ENCODE peak calls at places on chromosomes 7 and 10, in four cellular contexts. H is GM12878, T is H1, F is HepG2. Y is an unnamed sample.
A peak's percentile ranks its signal among the peaks of the same experiment; 100 is the strongest.

GRCh38 chr10:70265032-70265689 is 18.6 kb downstream of the NPFFR1 start:
- DNase-seq in H (no peak), T (peak; percentile 57), F (peak; percentile 61), Y (no peak)

GRCh38 chr7:64618785-64619456 is 47.0 kb upstream of the ZNF107 start:
- DNase-seq in H (no peak), T (no peak), F (peak; percentile 65), Y (peak; percentile 76)

GRCh38 chr7:24395512-24395911 is 111.5 kb downstream of the NPY start:
- DNase-seq in H (no peak), T (no peak), F (no peak), Y (no peak)

GRCh38 chr7:102426268-102427031 is 6.9 kb upstream of the ORAI2 start:
- DNase-seq in H (peak; percentile 89), T (no peak), F (no peak), Y (no peak)

GRCh38 chr10:13104697-13105096 is 4.7 kb downstream of the OPTN start:
- DNase-seq in H (no peak), T (no peak), F (no peak), Y (no peak)

GRCh38 chr10:78937800-78938694 is 130.7 kb upstream of the ZMIZ1 start:
- DNase-seq in H (no peak), T (no peak), F (peak; percentile 61), Y (no peak)

GRCh38 chr10:103745264-103746247 is 109.8 kb downstream of the SH3PXD2A start:
- DNase-seq in H (no peak), T (no peak), F (no peak), Y (no peak)

GRCh38 chr10:35502697-35503096 is 102.4 kb upstream of the GJD4 start:
- DNase-seq in H (no peak), T (no peak), F (no peak), Y (no peak)

GRCh38 chr10:45550903-45551302 is 121.7 kb downstream of the ZFAND4 start:
- DNase-seq in H (no peak), T (no peak), F (no peak), Y (no peak)

GRCh38 chr7:139618482-139619366 is 95.2 kb downstream of the CLEC2L start:
- DNase-seq in H (no peak), T (no peak), F (peak; percentile 35), Y (peak; percentile 28)

GRCh38 chr10:97124211-97124610 is 61.5 kb downstream of the SLIT1 start:
- DNase-seq in H (no peak), T (no peak), F (no peak), Y (no peak)

GRCh38 chr7:68839014-68839413 is 759.3 kb upstream of the AUTS2 start:
- DNase-seq in H (no peak), T (no peak), F (no peak), Y (no peak)

GRCh38 chr7:14133752-14134151 is 144.3 kb upstream of the ETV1 start:
- DNase-seq in H (no peak), T (no peak), F (no peak), Y (no peak)

GRCh38 chr7:16561943-16562342 is 35.3 kb downstream of the LRRC72 start:
- DNase-seq in H (no peak), T (no peak), F (no peak), Y (peak; percentile 22)

GRCh38 chr10:99484626-99485581 is 47.8 kb upstream of the NKX2-3 start:
- DNase-seq in H (no peak), T (no peak), F (peak; percentile 2), Y (no peak)

GRCh38 chr7:105837765-105838241 is 38.6 kb downstream of the ATXN7L1 start:
- DNase-seq in H (no peak), T (peak; percentile 33), F (no peak), Y (peak; percentile 25)

GRCh38 chr10:79608505-79609375 is 2.0 kb upstream of the SFTPA1 start:
- DNase-seq in H (no peak), T (peak; percentile 49), F (peak; percentile 46), Y (no peak)

GRCh38 chr7:40525764-40526163 is 391.0 kb downstream of the SUGCT start:
- DNase-seq in H (no peak), T (no peak), F (no peak), Y (no peak)

GRCh38 chr10:132298038-132298935 is 9.5 kb downstream of the STK32C start:
- DNase-seq in H (no peak), T (no peak), F (no peak), Y (no peak)

GRCh38 chr7:111312966-111313365 is 222.0 kb downstream of the LRRN3 start:
- DNase-seq in H (no peak), T (no peak), F (peak; percentile 13), Y (no peak)

GRCh38 chr10:96341219-96342182 is 17.3 kb downstream of the OPALIN start:
- DNase-seq in H (no peak), T (no peak), F (no peak), Y (peak; percentile 78)

GRCh38 chr10:87734987-87735827 is 75.5 kb downstream of the PAPSS2 start:
- DNase-seq in H (no peak), T (peak; percentile 23), F (peak; percentile 25), Y (peak; percentile 60)

GRCh38 chr10:71697938-71698709 is 21.5 kb downstream of the C10orf105 start:
- DNase-seq in H (peak; percentile 38), T (no peak), F (no peak), Y (no peak)

GRCh38 chr10:98186681-98187080 is 52.2 kb downstream of the R3HCC1L start:
- DNase-seq in H (no peak), T (no peak), F (no peak), Y (no peak)

GRCh38 chr7:29044529-29044928 is 86.4 kb upstream of the TRIL start:
- DNase-seq in H (no peak), T (no peak), F (no peak), Y (no peak)

GRCh38 chr7:156000601-156001396 is 188.5 kb upstream of the SHH start:
- DNase-seq in H (no peak), T (no peak), F (no peak), Y (no peak)

GRCh38 chr7:1567893-1568292 is 1.9 kb downstream of the PSMG3 start:
- DNase-seq in H (no peak), T (no peak), F (no peak), Y (no peak)
- TF ChIP-seq SUZ12 in H (no peak), T (no peak), F (no peak), Y (no peak)

DNA sequence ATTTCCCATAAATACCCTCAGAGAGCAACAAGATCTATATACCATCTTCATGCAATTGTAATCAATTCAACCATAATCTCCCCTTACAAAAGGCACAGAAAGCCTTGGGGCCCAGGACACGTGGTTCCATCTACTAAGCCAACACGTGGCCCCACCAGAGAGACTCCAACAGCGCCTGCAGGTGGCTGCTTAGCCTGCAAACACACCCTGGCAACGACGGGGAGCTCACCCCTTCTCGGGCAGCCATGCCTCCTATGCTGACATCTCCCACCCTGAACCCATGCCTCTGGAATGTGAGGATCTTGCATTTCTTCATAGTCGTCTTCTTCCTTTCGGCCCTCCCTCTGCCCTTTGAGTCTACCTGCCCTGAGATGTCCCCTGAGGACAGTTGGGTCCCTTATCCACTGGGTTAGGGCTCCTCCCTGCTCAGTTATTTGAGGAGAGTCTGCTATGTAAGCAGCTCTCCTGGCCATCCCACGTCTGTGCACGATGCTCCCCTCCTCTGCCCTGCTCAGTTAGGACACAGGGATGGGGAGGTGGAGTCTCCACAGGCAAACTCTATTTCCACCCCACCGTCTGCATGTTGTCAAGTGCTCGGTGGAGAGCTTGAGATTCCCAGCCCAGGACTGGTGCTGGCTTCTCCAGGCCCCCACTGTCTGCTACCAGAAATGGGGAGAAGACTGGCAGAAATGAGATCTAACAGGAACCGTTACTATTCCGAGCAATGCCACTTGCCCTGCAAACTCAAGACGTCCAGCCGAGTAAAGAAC is 36.5 kb downstream of the EBF3 start:
- DNase-seq in H (no peak), T (no peak), F (no peak), Y (no peak)
- TF ChIP-seq ZNF274 in H (no peak), T (no peak), F (no peak), Y (no peak)

DNA sequence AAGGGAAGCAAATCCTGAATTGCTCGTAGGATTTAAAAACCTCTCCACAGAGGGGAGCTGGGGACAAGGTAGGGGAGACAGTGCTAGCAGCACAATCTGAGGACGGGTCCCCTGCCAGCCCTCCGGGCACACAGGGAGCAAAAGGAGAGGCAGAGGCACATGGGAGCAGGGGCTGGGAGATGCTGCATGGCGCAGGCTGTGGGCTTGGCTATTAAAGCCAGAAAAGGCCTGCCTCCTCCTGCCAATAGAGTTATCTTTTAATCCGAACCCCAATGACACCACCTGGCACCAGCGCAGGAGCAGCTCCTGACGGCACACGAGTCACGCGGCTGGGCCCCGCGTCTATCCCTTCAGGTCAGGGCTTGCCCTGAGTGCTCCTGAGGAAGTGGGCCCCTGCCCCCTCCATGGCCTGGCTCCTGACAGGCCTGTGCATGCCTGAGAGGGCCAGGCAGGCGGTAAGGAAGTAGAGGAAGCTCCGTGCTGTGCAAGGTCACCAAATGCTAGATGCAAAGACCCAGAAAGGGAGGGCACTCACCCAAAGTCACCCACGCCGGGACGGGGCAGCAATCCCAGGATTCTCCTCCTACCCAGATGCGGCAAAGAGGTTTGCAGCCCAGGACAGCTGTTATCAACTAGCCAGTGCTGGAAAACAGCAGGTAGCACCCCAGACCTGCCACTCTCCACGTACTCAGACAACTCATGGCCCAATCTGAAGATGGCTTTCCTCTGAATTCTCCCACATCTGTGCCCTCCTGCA is 28.1 kb downstream of the DLG5 start:
- DNase-seq in H (no peak), T (no peak), F (no peak), Y (no peak)
- H3K9ac ChIP-seq in H (no peak overlapping the region), T (no peak overlapping the region), F (no peak overlapping the region), Y (peak overlapping the region; percentile 42)

GRCh38 chr7:12635830-12636229 is 51.6 kb upstream of the ARL4A start:
- DNase-seq in H (peak; percentile 32), T (no peak), F (no peak), Y (no peak)
- TF ChIP-seq SUZ12 in H (no peak), T (no peak), F (no peak), Y (no peak)

DNA sequence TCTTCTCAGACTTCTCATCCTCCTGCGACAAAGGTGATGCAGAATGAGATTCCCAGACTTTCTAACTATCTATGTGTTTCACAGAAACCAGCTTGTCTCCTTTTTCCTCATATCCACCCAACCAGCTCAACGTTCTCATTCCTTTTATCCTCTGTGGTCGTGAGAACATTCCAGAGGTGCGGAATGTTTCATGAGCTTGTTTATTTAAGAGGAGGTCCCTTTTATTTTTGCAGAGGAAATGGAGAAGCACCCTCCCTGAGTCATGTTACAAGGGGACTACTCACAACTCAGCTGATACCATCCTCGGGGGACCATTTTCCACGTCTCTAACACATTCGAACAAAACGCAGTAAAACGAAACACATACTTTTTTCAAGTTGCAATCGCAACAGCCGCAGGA is 93.2 kb downstream of the ZRANB1 start:
- DNase-seq in H (no peak), T (no peak), F (peak; percentile 23), Y (no peak)
- TF ChIP-seq ZNF274 in H (no peak), T (no peak), F (no peak), Y (no peak)

GRCh38 chr7:131619336-131620305 is 63.2 kb upstream of the PODXL start:
- DNase-seq in H (no peak), T (no peak), F (no peak), Y (no peak)
- H3K9ac ChIP-seq in H (no peak overlapping the region), T (no peak overlapping the region), F (no peak overlapping the region), Y (peak overlapping the region; percentile 58)